ENCODE peak calls at places on chromosomes 1 and 21, in nine cellular contexts. Y is MCF 10A, J is T follicular helper cell, C is tibial artery, M is amniotic stem cell, Q is C1 segment of cervical spinal cord, H is upper lobe of right lung, V is T1000, K is ovary. X is an unnamed sample.

GRCh38 chr1:154240294-154240831 is 19.6 kb downstream of the UBAP2L start:
- DNase-seq in Y (no peak), K (no peak), J (no peak), M (no peak), H (no peak), Q (no peak), C (no peak), V (no peak), X (no peak)

GRCh38 chr1:145983959-145984830 is 12.2 kb downstream of the TXNIP start:
- DNase-seq in Q (no peak), Y (no peak), H (no peak), V (no peak), K (peak), M (no peak), J (no peak), C (peak), X (no peak)

GRCh38 chr1:161304927-161305871 is 4.6 kb downstream of the MPZ start:
- DNase-seq in J (no peak), K (peak), C (no peak), V (no peak), H (no peak), M (no peak), Q (no peak), Y (no peak), X (no peak)

GRCh38 chr21:31872452-31873274 is at the start of gene HUNK:
- DNase-seq in K (peak), Q (no peak), C (no peak), V (peak), H (peak), Y (no peak), J (no peak), M (peak), X (peak)

GRCh38 chr1:38029725-38030511 is 16.7 kb downstream of the POU3F1 start:
- DNase-seq in Y (peak), C (no peak), H (no peak), Q (no peak), M (no peak), K (no peak), V (peak), J (no peak), X (peak)

GRCh38 chr1:38686306-38687255 is 173.0 kb downstream of the RRAGC start:
- DNase-seq in H (no peak), C (no peak), J (no peak), V (no peak), Q (no peak), Y (no peak), K (no peak), M (no peak), X (no peak)

GRCh38 chr21:37281993-37282392 is 14.9 kb upstream of the VPS26C start:
- DNase-seq in V (no peak), K (no peak), C (no peak), H (no peak), Y (no peak), M (no peak), Q (no peak), J (no peak), X (no peak)

GRCh38 chr1:147541672-147542548 is 609 bp downstream of the BCL9 start:
- DNase-seq in V (no peak), Y (no peak), M (no peak), J (no peak), C (peak), H (peak), K (peak), Q (peak), X (no peak)

GRCh38 chr1:71294178-71294577 is 213.3 kb upstream of the ZRANB2 start:
- DNase-seq in H (no peak), Y (no peak), C (no peak), V (no peak), M (no peak), J (no peak), K (no peak), Q (no peak), X (peak)

GRCh38 chr1:21335088-21335678 is 44.9 kb upstream of the ECE1 start:
- DNase-seq in J (no peak), M (no peak), V (no peak), C (no peak), Q (no peak), K (no peak), Y (no peak), H (no peak), X (no peak)

GRCh38 chr1:234863596-234863995 is 253.6 kb upstream of the IRF2BP2 start:
- DNase-seq in H (no peak), K (peak), M (no peak), C (no peak), Q (no peak), J (no peak), Y (peak), V (no peak), X (no peak)

GRCh38 chr1:159992161-159992560 is 38.1 kb upstream of the SLAMF9 start:
- DNase-seq in Y (no peak), Q (no peak), C (no peak), M (no peak), K (no peak), J (no peak), H (no peak), V (no peak), X (no peak)

GRCh38 chr1:247104965-247105364 is 809 bp upstream of the ZNF669 start:
- DNase-seq in K (no peak), Q (no peak), H (no peak), Y (no peak), M (no peak), J (no peak), C (no peak), V (no peak), X (no peak)

GRCh38 chr1:178232949-178233348 is 139.0 kb downstream of the RASAL2 start:
- DNase-seq in Q (no peak), H (no peak), J (no peak), C (no peak), V (no peak), M (no peak), K (no peak), Y (peak), X (peak)

GRCh38 chr1:51750729-51751128 is 127.8 kb downstream of the NRDC start:
- DNase-seq in Q (no peak), V (no peak), K (no peak), H (no peak), M (no peak), Y (peak), J (no peak), C (no peak), X (no peak)

GRCh38 chr1:24888971-24889670 is 41.0 kb downstream of the RUNX3 start:
- DNase-seq in Y (no peak), V (no peak), H (no peak), C (peak), Q (no peak), K (no peak), J (no peak), M (no peak), X (peak)

GRCh38 chr1:6788946-6789345 is 3.7 kb downstream of the CAMTA1 start:
- DNase-seq in K (no peak), C (no peak), H (no peak), M (no peak), V (no peak), Q (no peak), J (no peak), Y (no peak), X (no peak)

GRCh38 chr1:160030657-160031367 is 978 bp downstream of the PIGM start:
- DNase-seq in J (no peak), V (no peak), M (no peak), Y (peak), C (no peak), Q (no peak), H (no peak), K (no peak), X (no peak)

GRCh38 chr1:226677121-226678020 is 61.7 kb downstream of the ITPKB start:
- DNase-seq in Y (peak), V (no peak), J (peak), Q (peak), K (peak), H (no peak), C (peak), M (peak), X (peak)

GRCh38 chr1:227771771-227772170 is 36.5 kb downstream of the SNAP47 start:
- DNase-seq in Q (no peak), K (no peak), C (peak), M (no peak), J (no peak), Y (no peak), V (no peak), H (peak), X (no peak)

GRCh38 chr1:107277022-107277421 is 136.2 kb downstream of the NTNG1 start:
- DNase-seq in C (no peak), V (no peak), M (peak), Q (no peak), H (no peak), J (no peak), K (no peak), Y (peak), X (no peak)

GRCh38 chr1:117367769-117368059 is 465 bp downstream of the MAN1A2 start:
- DNase-seq in C (no peak), H (no peak), K (no peak), J (no peak), M (no peak), Y (no peak), V (no peak), Q (no peak), X (no peak)

GRCh38 chr1:173193639-173194038 is 13.5 kb downstream of the TNFSF4 start:
- DNase-seq in Q (no peak), Y (peak), J (no peak), M (no peak), V (no peak), H (no peak), C (no peak), K (no peak), X (peak)

GRCh38 chr1:64396817-64397216 is 73.1 kb upstream of the CACHD1 start:
- DNase-seq in Q (no peak), J (no peak), K (no peak), V (no peak), Y (peak), C (no peak), H (no peak), M (no peak), X (no peak)

GRCh38 chr1:55716610-55717009 is 501.4 kb upstream of the USP24 start:
- DNase-seq in Q (no peak), V (no peak), J (no peak), M (no peak), K (no peak), H (no peak), Y (no peak), C (no peak), X (peak)

GRCh38 chr1:1567152-1567830 is 7.4 kb downstream of the SSU72 start:
- DNase-seq in M (no peak), Y (no peak), C (no peak), V (no peak), Q (no peak), H (no peak), J (no peak), K (no peak), X (no peak)

GRCh38 chr1:200238311-200238710 is 171.5 kb downstream of the ZNF281 start:
- DNase-seq in Q (no peak), K (no peak), J (no peak), M (no peak), Y (no peak), V (no peak), H (no peak), C (no peak), X (no peak)

GRCh38 chr1:26237230-26237966 is 3.4 kb downstream of the CEP85 start:
- DNase-seq in K (no peak), Y (peak), M (no peak), C (no peak), Q (no peak), J (no peak), V (no peak), H (no peak), X (no peak)

GRCh38 chr21:41762753-41763152 is 4.1 kb downstream of the RIPK4 start:
- DNase-seq in M (no peak), C (no peak), J (no peak), Q (no peak), H (no peak), Y (no peak), K (no peak), V (no peak), X (no peak)

GRCh38 chr1:24902471-24902891 is 27.6 kb downstream of the RUNX3 start:
- DNase-seq in J (no peak), H (no peak), Q (no peak), V (no peak), K (no peak), Y (no peak), M (no peak), C (peak), X (no peak)

GRCh38 chr1:230393722-230394121 is 32.4 kb downstream of the PGBD5 start:
- DNase-seq in Y (no peak), V (no peak), K (no peak), Q (no peak), M (no peak), J (no peak), H (no peak), C (no peak), X (no peak)

GRCh38 chr1:50591598-50591997 is 168.4 kb upstream of the DMRTA2 start:
- DNase-seq in V (no peak), Y (no peak), K (no peak), J (no peak), Q (no peak), M (no peak), H (no peak), C (no peak), X (peak)

GRCh38 chr1:114700026-114700600 is 4.8 kb upstream of the AMPD1 start:
- DNase-seq in C (no peak), V (no peak), H (no peak), K (no peak), J (no peak), Y (no peak), Q (no peak), M (no peak), X (peak)

GRCh38 chr1:118987431-118988185 is 535 bp downstream of the TBX15 start:
- DNase-seq in Y (no peak), K (no peak), C (peak), J (no peak), Q (no peak), M (no peak), V (peak), H (no peak), X (no peak)

GRCh38 chr1:150968491-150968890 is 6.1 kb downstream of the CERS2 start:
- DNase-seq in C (peak), J (no peak), M (no peak), V (no peak), K (no peak), Q (peak), H (no peak), Y (no peak), X (no peak)

GRCh38 chr1:19610282-19610978 is 33.7 kb upstream of the NBL1 start:
- DNase-seq in Q (no peak), J (no peak), C (no peak), K (no peak), M (no peak), V (no peak), H (no peak), Y (no peak), X (no peak)

GRCh38 chr1:54325705-54326461 is 80.3 kb downstream of the SSBP3 start:
- DNase-seq in K (peak), M (no peak), Q (no peak), V (no peak), H (no peak), Y (no peak), J (no peak), C (no peak), X (no peak)

GRCh38 chr1:229027622-229028182 is 243.2 kb upstream of the RAB4A start:
- DNase-seq in C (no peak), Q (no peak), K (peak), V (no peak), J (no peak), Y (peak), M (no peak), H (no peak), X (no peak)

GRCh38 chr1:115432061-115432460 is 94.0 kb upstream of the NGF start:
- DNase-seq in Y (peak), H (no peak), Q (no peak), J (no peak), C (no peak), V (no peak), M (no peak), K (no peak), X (peak)

GRCh38 chr1:18668051-18668450 is 37.4 kb downstream of the PAX7 start:
- DNase-seq in H (no peak), K (no peak), J (no peak), Q (no peak), V (no peak), C (no peak), Y (peak), M (no peak), X (no peak)